ENCODE peak calls at places on chromosomes 2 and 18, in ten cellular contexts. C is AG09309; M is gastrocnemius medialis; W is CD8-positive, alpha-beta T cell; Y is fibroblast of villous mesenchyme; B is IMR-90; K is fibroblast of lung; D is brain microvascular endothelial cell; T is hepatocyte; Q is right lobe of liver. X is an unnamed sample.
A peak's percentile ranks its signal among the peaks of the same experiment; 100 is the strongest.

GRCh38 chr2:192559541-192560126 is 364.9 kb upstream of the TMEFF2 start:
- DNase-seq in C (no peak), M (no peak), W (no peak), Y (no peak), B (no peak), K (no peak), D (no peak), T (no peak), Q (no peak), X (peak; percentile 85)

GRCh38 chr2:227460079-227460485 is 11.9 kb upstream of the AGFG1 start:
- DNase-seq in C (peak; percentile 47), M (no peak), W (peak; percentile 65), Y (peak; percentile 87), B (peak; percentile 65), K (peak; percentile 77), D (peak; percentile 26), T (no peak), Q (no peak), X (no peak)

GRCh38 chr2:86661333-86661732 is 37.7 kb upstream of the RNF103 start:
- DNase-seq in C (no peak), M (no peak), W (no peak), Y (peak; percentile 28), B (no peak), K (no peak), D (peak; percentile 19), T (no peak), Q (no peak), X (no peak)

GRCh38 chr2:23939054-23939436 is 1.2 kb upstream of the UBXN2A start:
- DNase-seq in C (no peak), M (no peak), W (no peak), Y (peak; percentile 70), B (peak; percentile 41), K (peak; percentile 79), D (no peak), T (no peak), Q (no peak), X (no peak)

GRCh38 chr2:66446178-66446860 is 11.4 kb downstream of the MEIS1 start:
- DNase-seq in C (no peak), M (no peak), W (no peak), Y (peak; percentile 86), B (no peak), K (peak; percentile 79), D (no peak), T (peak; percentile 28), Q (no peak), X (no peak)

GRCh38 chr2:33810046-33810835 is 211.1 kb upstream of the FAM98A start:
- DNase-seq in C (peak; percentile 67), M (no peak), W (no peak), Y (peak; percentile 1), B (no peak), K (no peak), D (peak; percentile 1), T (peak; percentile 14), Q (no peak), X (no peak)

GRCh38 chr2:97743913-97744312 is 30.5 kb downstream of the ZAP70 start:
- DNase-seq in C (no peak), M (no peak), W (no peak), Y (no peak), B (no peak), K (no peak), D (no peak), T (no peak), Q (no peak), X (no peak)

GRCh38 chr2:172968061-172968469 is 107.6 kb upstream of the MAP3K20 start:
- DNase-seq in C (peak; percentile 44), M (peak; percentile 11), W (no peak), Y (peak; percentile 84), B (peak; percentile 95), K (peak; percentile 97), D (peak; percentile 89), T (peak; percentile 34), Q (peak; percentile 94), X (no peak)

GRCh38 chr18:23054553-23054952 is 80.7 kb upstream of the CABLES1 start:
- DNase-seq in C (no peak), M (no peak), W (no peak), Y (no peak), B (no peak), K (no peak), D (no peak), T (no peak), Q (no peak), X (no peak)

GRCh38 chr18:23057096-23057495 is 78.2 kb upstream of the CABLES1 start:
- DNase-seq in C (no peak), M (no peak), W (no peak), Y (no peak), B (no peak), K (no peak), D (no peak), T (no peak), Q (no peak), X (no peak)

GRCh38 chr18:23049698-23050373 is 85.4 kb upstream of the CABLES1 start:
- DNase-seq in C (no peak), M (no peak), W (no peak), Y (no peak), B (no peak), K (no peak), D (no peak), T (no peak), Q (no peak), X (no peak)

GRCh38 chr18:23056315-23056714 is 79.0 kb upstream of the CABLES1 start:
- DNase-seq in C (no peak), M (no peak), W (no peak), Y (no peak), B (no peak), K (no peak), D (no peak), T (no peak), Q (no peak), X (no peak)

DNA sequence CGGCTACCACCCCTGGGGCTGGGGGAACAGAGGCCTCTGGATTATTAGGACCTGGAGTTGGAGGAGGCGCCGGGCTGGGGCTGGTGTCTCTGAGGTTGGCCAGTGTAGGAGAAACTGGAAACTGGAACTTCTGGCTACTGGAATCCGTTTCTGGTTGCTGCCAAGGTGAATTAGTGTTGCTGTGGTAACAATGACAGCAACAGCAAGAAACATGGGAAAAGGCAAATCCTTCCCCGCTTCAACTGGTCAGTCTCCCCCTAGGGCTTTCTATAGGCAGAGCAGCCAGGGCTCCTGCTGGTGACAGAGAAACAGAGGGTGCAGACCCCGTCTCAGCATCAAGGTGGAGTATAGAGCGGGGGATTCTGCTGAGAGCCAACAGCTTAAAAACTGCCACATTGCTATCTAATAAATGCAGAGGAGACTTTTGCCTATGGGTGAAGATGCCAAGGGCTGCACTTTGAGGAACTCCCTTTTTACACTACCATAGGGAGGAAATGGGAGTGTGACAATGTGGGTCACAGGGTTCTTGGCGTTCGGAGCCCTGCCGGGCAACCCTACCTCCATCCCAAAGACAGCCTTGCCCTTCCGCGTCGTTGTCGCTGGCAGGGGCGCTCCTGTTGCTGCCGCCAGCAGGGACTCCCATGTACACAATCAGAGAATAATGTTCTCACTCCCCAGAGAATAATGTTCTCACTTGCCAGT is 81.4 kb upstream of the CABLES1 start:
- DNase-seq in C (peak; percentile 62), M (no peak), W (no peak), Y (peak; percentile 34), B (peak; percentile 72), K (peak; percentile 35), D (peak; percentile 47), T (peak; percentile 62), Q (no peak), X (peak; percentile 27)
- TF ChIP-seq CTCF in C (peak; percentile 60), M (no peak), W (no peak), Y (peak; percentile 38), B (peak; percentile 42), K (peak; percentile 43), D (peak; percentile 70), T (peak; percentile 30), Q (no peak), X (no peak)

DNA sequence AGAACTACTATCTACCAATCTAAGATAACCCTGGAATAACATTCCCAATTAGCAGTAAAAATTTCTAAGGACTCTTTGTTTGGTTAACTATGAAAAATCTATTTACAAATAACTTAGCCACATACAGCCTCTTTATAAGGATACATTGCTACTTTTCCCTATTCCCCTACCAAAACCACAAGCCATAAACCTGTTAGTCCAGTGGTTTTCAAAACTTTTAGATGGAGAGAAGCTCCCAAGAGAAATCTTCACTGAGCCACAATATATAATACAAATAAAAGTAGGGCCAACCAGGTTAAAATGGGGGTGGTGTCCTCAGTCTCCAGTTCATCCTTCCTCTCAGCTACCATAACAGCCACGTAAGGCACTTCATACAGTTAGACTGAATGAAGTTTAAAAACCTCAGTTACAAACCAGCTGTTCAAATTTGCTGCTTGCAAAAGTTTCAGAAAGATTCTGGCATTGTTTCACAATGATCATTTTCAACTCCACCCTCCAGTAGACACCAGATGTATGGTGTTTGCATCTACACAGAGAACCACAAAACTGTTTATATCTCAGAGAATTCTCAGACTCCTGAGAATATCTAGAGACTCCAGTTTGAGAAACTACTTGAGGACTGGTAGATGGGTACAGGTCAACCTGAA is 26.0 kb downstream of the SOS1 start:
- DNase-seq in C (no peak), M (no peak), W (no peak), Y (peak; percentile 92), B (peak; percentile 87), K (peak; percentile 92), D (no peak), T (no peak), Q (no peak), X (no peak)
- H3K4me3 ChIP-seq in C (no peak overlapping the region), M (no peak overlapping the region), W (no peak overlapping the region), Y (no peak overlapping the region), B (no peak overlapping the region), K (no peak overlapping the region), D (no peak overlapping the region), T (no peak overlapping the region), Q (no peak overlapping the region), X (no peak overlapping the region)

DNA sequence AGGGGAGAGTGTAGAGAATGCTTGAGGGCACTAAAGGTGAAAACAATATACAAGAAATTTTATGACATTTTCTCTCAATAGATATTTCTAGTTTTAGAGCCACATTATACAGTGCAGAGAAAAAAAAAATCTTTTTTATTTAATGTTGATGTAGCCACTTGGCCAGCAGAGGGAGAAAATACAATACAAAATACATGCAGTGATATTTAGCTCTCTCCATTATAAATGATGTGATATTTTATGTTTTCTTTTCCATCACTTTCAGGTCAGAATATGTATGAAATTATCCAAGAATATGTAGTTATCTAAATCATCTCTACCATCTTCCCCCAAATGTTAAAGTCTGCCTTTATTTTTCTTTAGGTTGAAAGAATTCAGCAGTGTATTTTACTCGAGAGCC is 533.6 kb upstream of the FSHR start:
- DNase-seq in C (no peak), M (no peak), W (no peak), Y (no peak), B (no peak), K (no peak), D (no peak), T (no peak), Q (no peak), X (no peak)
- TF ChIP-seq CTCF in C (no peak), M (no peak), W (no peak), Y (no peak), B (peak; percentile 4), K (no peak), D (peak; percentile 4), T (peak; percentile 58), Q (peak; percentile 34), X (peak; percentile 42)

GRCh38 chr2:3518496-3519254 is 656 bp downstream of the ADI1 start:
- DNase-seq in C (peak; percentile 82), M (peak; percentile 98), W (peak; percentile 99), Y (peak; percentile 98), B (peak; percentile 96), K (peak; percentile 98), D (peak; percentile 94), T (peak; percentile 99), Q (peak; percentile 97), X (peak; percentile 73)

GRCh38 chr2:3517948-3518495 is 1.3 kb downstream of the ADI1 start:
- DNase-seq in C (no peak), M (no peak), W (no peak), Y (no peak), B (no peak), K (no peak), D (no peak), T (no peak), Q (no peak), X (no peak)

GRCh38 chr2:3522851-3523481 is 3.6 kb upstream of the ADI1 start:
- DNase-seq in C (no peak), M (no peak), W (no peak), Y (peak; percentile 88), B (peak; percentile 61), K (peak; percentile 65), D (no peak), T (peak; percentile 35), Q (no peak), X (no peak)

GRCh38 chr2:3519255-3520190 is at the start of gene ADI1:
- DNase-seq in C (no peak), M (peak; percentile 52), W (peak; percentile 72), Y (peak; percentile 80), B (peak; percentile 65), K (peak; percentile 77), D (peak; percentile 71), T (peak; percentile 85), Q (peak; percentile 96), X (no peak)

DNA sequence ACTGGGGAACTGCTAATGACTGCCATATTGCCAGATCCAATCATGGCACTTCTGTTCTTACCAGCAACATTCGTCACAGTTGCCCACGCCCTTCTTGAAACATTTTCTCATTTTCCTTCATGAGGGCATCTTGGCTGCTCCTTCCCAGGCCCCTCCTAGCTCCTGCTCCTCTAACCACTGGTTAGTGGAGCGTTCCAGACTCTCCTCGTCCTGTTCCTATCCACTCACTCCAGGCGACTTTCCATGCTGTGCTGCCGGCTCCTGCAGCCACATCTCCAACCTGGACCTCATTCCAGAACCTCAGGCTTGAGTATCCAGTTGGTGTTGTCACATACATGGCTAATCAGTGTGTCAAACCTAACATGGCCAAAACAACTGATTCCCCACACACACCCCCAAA is 1.3 kb upstream of the ADI1 start:
- DNase-seq in C (no peak), M (no peak), W (no peak), Y (no peak), B (no peak), K (no peak), D (no peak), T (no peak), Q (peak; percentile 24), X (no peak)
- H3K4me3 ChIP-seq in C (no peak overlapping the region), M (no peak overlapping the region), W (peak overlapping the region; percentile 80), Y (no peak overlapping the region), B (no peak overlapping the region), K (peak overlapping the region; percentile 85), D (no peak overlapping the region), T (no peak overlapping the region), Q (peak overlapping the region; percentile 99), X (no peak overlapping the region)